ENCODE peak calls at places on chromosome 9, in ten cellular contexts. One of them, this sample, is unnamed.

GRCh38 chr9:86549920-86550319 is 195.7 kb upstream of the TUT7 start:
- DNase-seq in stimulated activated CD4-positive, alpha-beta T cell treated with anti-CD3 and anti-CD28 coated beads, Interleukin-4, amount 100 ng/mL, for 1 hour: no peak
- DNase-seq in activated CD8-positive, alpha-beta memory T cell treated with anti-CD3 and anti-CD28 coated beads for 1 hour: no peak
- DNase-seq in skeletal muscle cell: no peak
- DNase-seq in lower lobe of right lung: no peak
- DNase-seq in left lung: no peak
- DNase-seq in iris pigment epithelial cell: no peak
- DNase-seq in anterior cingulate cortex: no peak
- DNase-seq in nucleus accumbens: no peak
- DNase-seq in Calu3: no peak
- DNase-seq in this sample: no peak

GRCh38 chr9:94150890-94151660 is 66.8 kb downstream of the PTPDC1 start:
- DNase-seq in anterior cingulate cortex: no peak
- DNase-seq in stimulated activated CD4-positive, alpha-beta T cell treated with anti-CD3 and anti-CD28 coated beads, Interleukin-4, amount 100 ng/mL, for 1 hour: no peak
- DNase-seq in skeletal muscle cell: no peak
- DNase-seq in lower lobe of right lung: no peak
- DNase-seq in iris pigment epithelial cell: no peak
- DNase-seq in activated CD8-positive, alpha-beta memory T cell treated with anti-CD3 and anti-CD28 coated beads for 1 hour: no peak
- DNase-seq in nucleus accumbens: no peak
- DNase-seq in Calu3: no peak
- DNase-seq in left lung: no peak
- DNase-seq in this sample: no peak

GRCh38 chr9:36169166-36169565 is at the start of gene CCIN:
- DNase-seq in iris pigment epithelial cell: no peak
- DNase-seq in lower lobe of right lung: no peak
- DNase-seq in nucleus accumbens: no peak
- DNase-seq in anterior cingulate cortex: no peak
- DNase-seq in skeletal muscle cell: no peak
- DNase-seq in left lung: no peak
- DNase-seq in Calu3: no peak
- DNase-seq in stimulated activated CD4-positive, alpha-beta T cell treated with anti-CD3 and anti-CD28 coated beads, Interleukin-4, amount 100 ng/mL, for 1 hour: no peak
- DNase-seq in activated CD8-positive, alpha-beta memory T cell treated with anti-CD3 and anti-CD28 coated beads for 1 hour: no peak
- DNase-seq in this sample: no peak

GRCh38 chr9:119284118-119284517 is 85.1 kb downstream of the BRINP1 start:
- DNase-seq in left lung: no peak
- DNase-seq in anterior cingulate cortex: peak; percentile 51
- DNase-seq in activated CD8-positive, alpha-beta memory T cell treated with anti-CD3 and anti-CD28 coated beads for 1 hour: no peak
- DNase-seq in stimulated activated CD4-positive, alpha-beta T cell treated with anti-CD3 and anti-CD28 coated beads, Interleukin-4, amount 100 ng/mL, for 1 hour: no peak
- DNase-seq in lower lobe of right lung: no peak
- DNase-seq in Calu3: no peak
- DNase-seq in nucleus accumbens: no peak
- DNase-seq in skeletal muscle cell: no peak
- DNase-seq in iris pigment epithelial cell: peak; percentile 5
- DNase-seq in this sample: no peak

GRCh38 chr9:82504620-82505019 is 516.0 kb downstream of the SPATA31D1 start:
- DNase-seq in Calu3: no peak
- DNase-seq in iris pigment epithelial cell: no peak
- DNase-seq in activated CD8-positive, alpha-beta memory T cell treated with anti-CD3 and anti-CD28 coated beads for 1 hour: no peak
- DNase-seq in nucleus accumbens: no peak
- DNase-seq in stimulated activated CD4-positive, alpha-beta T cell treated with anti-CD3 and anti-CD28 coated beads, Interleukin-4, amount 100 ng/mL, for 1 hour: no peak
- DNase-seq in left lung: no peak
- DNase-seq in skeletal muscle cell: no peak
- DNase-seq in lower lobe of right lung: no peak
- DNase-seq in anterior cingulate cortex: no peak
- DNase-seq in this sample: no peak

GRCh38 chr9:90024823-90025222 is 420.0 kb downstream of the GADD45G start:
- DNase-seq in anterior cingulate cortex: no peak
- DNase-seq in Calu3: no peak
- DNase-seq in lower lobe of right lung: no peak
- DNase-seq in skeletal muscle cell: no peak
- DNase-seq in stimulated activated CD4-positive, alpha-beta T cell treated with anti-CD3 and anti-CD28 coated beads, Interleukin-4, amount 100 ng/mL, for 1 hour: no peak
- DNase-seq in nucleus accumbens: no peak
- DNase-seq in iris pigment epithelial cell: no peak
- DNase-seq in activated CD8-positive, alpha-beta memory T cell treated with anti-CD3 and anti-CD28 coated beads for 1 hour: no peak
- DNase-seq in left lung: no peak
- DNase-seq in this sample: no peak

GRCh38 chr9:85014292-85014691 is 344.8 kb downstream of the NTRK2 start:
- DNase-seq in lower lobe of right lung: no peak
- DNase-seq in anterior cingulate cortex: no peak
- DNase-seq in iris pigment epithelial cell: no peak
- DNase-seq in stimulated activated CD4-positive, alpha-beta T cell treated with anti-CD3 and anti-CD28 coated beads, Interleukin-4, amount 100 ng/mL, for 1 hour: no peak
- DNase-seq in nucleus accumbens: no peak
- DNase-seq in skeletal muscle cell: no peak
- DNase-seq in Calu3: no peak
- DNase-seq in left lung: no peak
- DNase-seq in activated CD8-positive, alpha-beta memory T cell treated with anti-CD3 and anti-CD28 coated beads for 1 hour: no peak
- DNase-seq in this sample: no peak

GRCh38 chr9:131633491-131634031 is 88.2 kb downstream of the PRRT1B start:
- DNase-seq in skeletal muscle cell: no peak
- DNase-seq in anterior cingulate cortex: no peak
- DNase-seq in left lung: no peak
- DNase-seq in iris pigment epithelial cell: no peak
- DNase-seq in lower lobe of right lung: no peak
- DNase-seq in stimulated activated CD4-positive, alpha-beta T cell treated with anti-CD3 and anti-CD28 coated beads, Interleukin-4, amount 100 ng/mL, for 1 hour: no peak
- DNase-seq in nucleus accumbens: no peak
- DNase-seq in Calu3: no peak
- DNase-seq in activated CD8-positive, alpha-beta memory T cell treated with anti-CD3 and anti-CD28 coated beads for 1 hour: no peak
- DNase-seq in this sample: no peak

GRCh38 chr9:121884057-121884512 is 209.0 kb downstream of the TTLL11 start:
- DNase-seq in lower lobe of right lung: no peak
- DNase-seq in nucleus accumbens: peak; percentile 15
- DNase-seq in Calu3: no peak
- DNase-seq in iris pigment epithelial cell: no peak
- DNase-seq in activated CD8-positive, alpha-beta memory T cell treated with anti-CD3 and anti-CD28 coated beads for 1 hour: no peak
- DNase-seq in anterior cingulate cortex: peak; percentile 56
- DNase-seq in stimulated activated CD4-positive, alpha-beta T cell treated with anti-CD3 and anti-CD28 coated beads, Interleukin-4, amount 100 ng/mL, for 1 hour: no peak
- DNase-seq in left lung: no peak
- DNase-seq in skeletal muscle cell: no peak
- DNase-seq in this sample: no peak

GRCh38 chr9:118711843-118712242 is 657.4 kb downstream of the BRINP1 start:
- DNase-seq in activated CD8-positive, alpha-beta memory T cell treated with anti-CD3 and anti-CD28 coated beads for 1 hour: no peak
- DNase-seq in Calu3: no peak
- DNase-seq in nucleus accumbens: no peak
- DNase-seq in left lung: no peak
- DNase-seq in skeletal muscle cell: no peak
- DNase-seq in iris pigment epithelial cell: no peak
- DNase-seq in lower lobe of right lung: no peak
- DNase-seq in anterior cingulate cortex: no peak
- DNase-seq in stimulated activated CD4-positive, alpha-beta T cell treated with anti-CD3 and anti-CD28 coated beads, Interleukin-4, amount 100 ng/mL, for 1 hour: no peak
- DNase-seq in this sample: no peak

GRCh38 chr9:123111977-123112869 is 78.8 kb downstream of the GPR21 start:
- DNase-seq in nucleus accumbens: no peak
- DNase-seq in stimulated activated CD4-positive, alpha-beta T cell treated with anti-CD3 and anti-CD28 coated beads, Interleukin-4, amount 100 ng/mL, for 1 hour: no peak
- DNase-seq in lower lobe of right lung: no peak
- DNase-seq in left lung: peak; percentile 77
- DNase-seq in skeletal muscle cell: no peak
- DNase-seq in iris pigment epithelial cell: peak; percentile 20
- DNase-seq in anterior cingulate cortex: no peak
- DNase-seq in activated CD8-positive, alpha-beta memory T cell treated with anti-CD3 and anti-CD28 coated beads for 1 hour: no peak
- DNase-seq in Calu3: no peak
- DNase-seq in this sample: no peak

GRCh38 chr9:83978992-83979811 is 813 bp downstream of the HNRNPK start:
- DNase-seq in skeletal muscle cell: peak; percentile 58
- DNase-seq in Calu3: peak; percentile 72
- DNase-seq in iris pigment epithelial cell: peak; percentile 80
- DNase-seq in activated CD8-positive, alpha-beta memory T cell treated with anti-CD3 and anti-CD28 coated beads for 1 hour: peak; percentile 68
- DNase-seq in nucleus accumbens: peak; percentile 79
- DNase-seq in anterior cingulate cortex: peak; percentile 55
- DNase-seq in lower lobe of right lung: peak; percentile 91
- DNase-seq in stimulated activated CD4-positive, alpha-beta T cell treated with anti-CD3 and anti-CD28 coated beads, Interleukin-4, amount 100 ng/mL, for 1 hour: peak; percentile 86
- DNase-seq in left lung: peak; percentile 95
- DNase-seq in this sample: peak; percentile 93

GRCh38 chr9:112881366-112881765 is 9.3 kb downstream of the SLC46A2 start:
- DNase-seq in left lung: no peak
- DNase-seq in activated CD8-positive, alpha-beta memory T cell treated with anti-CD3 and anti-CD28 coated beads for 1 hour: no peak
- DNase-seq in stimulated activated CD4-positive, alpha-beta T cell treated with anti-CD3 and anti-CD28 coated beads, Interleukin-4, amount 100 ng/mL, for 1 hour: no peak
- DNase-seq in Calu3: no peak
- DNase-seq in nucleus accumbens: no peak
- DNase-seq in lower lobe of right lung: no peak
- DNase-seq in skeletal muscle cell: no peak
- DNase-seq in iris pigment epithelial cell: peak; percentile 85
- DNase-seq in anterior cingulate cortex: no peak
- DNase-seq in this sample: no peak

GRCh38 chr9:92668746-92669526 is 995 bp downstream of the IPPK start:
- DNase-seq in skeletal muscle cell: peak; percentile 26
- DNase-seq in nucleus accumbens: no peak
- DNase-seq in left lung: no peak
- DNase-seq in stimulated activated CD4-positive, alpha-beta T cell treated with anti-CD3 and anti-CD28 coated beads, Interleukin-4, amount 100 ng/mL, for 1 hour: peak; percentile 46
- DNase-seq in anterior cingulate cortex: no peak
- DNase-seq in lower lobe of right lung: no peak
- DNase-seq in iris pigment epithelial cell: peak; percentile 84
- DNase-seq in activated CD8-positive, alpha-beta memory T cell treated with anti-CD3 and anti-CD28 coated beads for 1 hour: no peak
- DNase-seq in Calu3: peak; percentile 28
- DNase-seq in this sample: peak; percentile 76

GRCh38 chr9:91903126-91903911 is 46.7 kb downstream of the ROR2 start:
- DNase-seq in activated CD8-positive, alpha-beta memory T cell treated with anti-CD3 and anti-CD28 coated beads for 1 hour: no peak
- DNase-seq in stimulated activated CD4-positive, alpha-beta T cell treated with anti-CD3 and anti-CD28 coated beads, Interleukin-4, amount 100 ng/mL, for 1 hour: no peak
- DNase-seq in skeletal muscle cell: no peak
- DNase-seq in nucleus accumbens: no peak
- DNase-seq in anterior cingulate cortex: no peak
- DNase-seq in Calu3: no peak
- DNase-seq in iris pigment epithelial cell: no peak
- DNase-seq in left lung: no peak
- DNase-seq in lower lobe of right lung: no peak
- DNase-seq in this sample: no peak

GRCh38 chr9:108117775-108118174 is 628.2 kb upstream of the KLF4 start:
- DNase-seq in iris pigment epithelial cell: no peak
- DNase-seq in Calu3: no peak
- DNase-seq in activated CD8-positive, alpha-beta memory T cell treated with anti-CD3 and anti-CD28 coated beads for 1 hour: no peak
- DNase-seq in lower lobe of right lung: no peak
- DNase-seq in skeletal muscle cell: no peak
- DNase-seq in nucleus accumbens: no peak
- DNase-seq in stimulated activated CD4-positive, alpha-beta T cell treated with anti-CD3 and anti-CD28 coated beads, Interleukin-4, amount 100 ng/mL, for 1 hour: no peak
- DNase-seq in anterior cingulate cortex: no peak
- DNase-seq in left lung: no peak
- DNase-seq in this sample: no peak

GRCh38 chr9:21576331-21577189 is 94.4 kb upstream of the IFNE start:
- DNase-seq in nucleus accumbens: no peak
- DNase-seq in left lung: no peak
- DNase-seq in stimulated activated CD4-positive, alpha-beta T cell treated with anti-CD3 and anti-CD28 coated beads, Interleukin-4, amount 100 ng/mL, for 1 hour: peak; percentile 14
- DNase-seq in anterior cingulate cortex: no peak
- DNase-seq in Calu3: peak; percentile 36
- DNase-seq in lower lobe of right lung: no peak
- DNase-seq in iris pigment epithelial cell: peak; percentile 96
- DNase-seq in activated CD8-positive, alpha-beta memory T cell treated with anti-CD3 and anti-CD28 coated beads for 1 hour: no peak
- DNase-seq in skeletal muscle cell: peak; percentile 86
- DNase-seq in this sample: no peak

GRCh38 chr9:17536027-17536426 is 42.8 kb upstream of the SH3GL2 start:
- DNase-seq in nucleus accumbens: no peak
- DNase-seq in left lung: no peak
- DNase-seq in activated CD8-positive, alpha-beta memory T cell treated with anti-CD3 and anti-CD28 coated beads for 1 hour: no peak
- DNase-seq in iris pigment epithelial cell: no peak
- DNase-seq in Calu3: no peak
- DNase-seq in skeletal muscle cell: no peak
- DNase-seq in anterior cingulate cortex: no peak
- DNase-seq in lower lobe of right lung: no peak
- DNase-seq in stimulated activated CD4-positive, alpha-beta T cell treated with anti-CD3 and anti-CD28 coated beads, Interleukin-4, amount 100 ng/mL, for 1 hour: no peak
- DNase-seq in this sample: no peak

GRCh38 chr9:98983295-98984268 is 39.9 kb downstream of the COL15A1 start:
- DNase-seq in Calu3: no peak
- DNase-seq in lower lobe of right lung: no peak
- DNase-seq in skeletal muscle cell: peak; percentile 80
- DNase-seq in anterior cingulate cortex: no peak
- DNase-seq in iris pigment epithelial cell: peak; percentile 66
- DNase-seq in left lung: no peak
- DNase-seq in stimulated activated CD4-positive, alpha-beta T cell treated with anti-CD3 and anti-CD28 coated beads, Interleukin-4, amount 100 ng/mL, for 1 hour: no peak
- DNase-seq in activated CD8-positive, alpha-beta memory T cell treated with anti-CD3 and anti-CD28 coated beads for 1 hour: no peak
- DNase-seq in nucleus accumbens: no peak
- DNase-seq in this sample: no peak

GRCh38 chr9:110106698-110107097 is 101.3 kb downstream of the C9orf152 start:
- DNase-seq in skeletal muscle cell: no peak
- DNase-seq in left lung: no peak
- DNase-seq in lower lobe of right lung: no peak
- DNase-seq in anterior cingulate cortex: no peak
- DNase-seq in iris pigment epithelial cell: no peak
- DNase-seq in nucleus accumbens: no peak
- DNase-seq in activated CD8-positive, alpha-beta memory T cell treated with anti-CD3 and anti-CD28 coated beads for 1 hour: no peak
- DNase-seq in stimulated activated CD4-positive, alpha-beta T cell treated with anti-CD3 and anti-CD28 coated beads, Interleukin-4, amount 100 ng/mL, for 1 hour: no peak
- DNase-seq in Calu3: no peak
- DNase-seq in this sample: no peak

This sample was measured in upper lobe of right lung.